ENCODE peak calls at places on chromosomes 2 and 18, in five cellular contexts. E is stomach, T is colonic mucosa, O is ovary, Q is lower lobe of right lung. Y is an unnamed sample. For H3K27me3, the result is how much of the 10 kb centered on the place peaks cover.

GRCh38 chr2:229375241-229375640 is 104.2 kb upstream of the PID1 start:
- DNase-seq in E (no peak), T (no peak), O (no peak), Q (no peak), Y (no peak)

GRCh38 chr2:28754321-28754720 is 2.7 kb downstream of the PPP1CB start:
- DNase-seq in E (no peak), T (no peak), O (no peak), Q (no peak), Y (no peak)

GRCh38 chr2:151156943-151157705 is 104.5 kb downstream of the RBM43 start:
- DNase-seq in E (no peak), T (no peak), O (no peak), Q (no peak), Y (no peak)

GRCh38 chr2:10139536-10139935 is 17.0 kb downstream of the RRM2 start:
- DNase-seq in E (no peak), T (no peak), O (no peak), Q (no peak), Y (no peak)

GRCh38 chr18:9629709-9630108 is 15.3 kb upstream of the PPP4R1 start:
- DNase-seq in E (no peak), T (no peak), O (no peak), Q (no peak), Y (no peak)

GRCh38 chr18:71431689-71432088 is 1112.5 kb downstream of the CBLN2 start:
- DNase-seq in E (no peak), T (no peak), O (no peak), Q (no peak), Y (no peak)

GRCh38 chr18:31487251-31488015 is 10.5 kb upstream of the DSG2 start:
- DNase-seq in E (no peak), T (no peak), O (peak), Q (no peak), Y (no peak)

GRCh38 chr2:60321816-60322215 is 231.6 kb downstream of the BCL11A start:
- DNase-seq in E (no peak), T (no peak), O (no peak), Q (no peak), Y (no peak)

GRCh38 chr2:96146151-96146880 is 1.1 kb upstream of the DUSP2 start:
- DNase-seq in E (peak), T (no peak), O (peak), Q (peak), Y (peak)

GRCh38 chr2:233473386-233473791 is 93.2 kb downstream of the USP40 start:
- DNase-seq in E (peak), T (peak), O (no peak), Q (no peak), Y (no peak)

GRCh38 chr18:3041857-3042256 is 28.9 kb upstream of the LPIN2 start:
- DNase-seq in E (no peak), T (no peak), O (no peak), Q (no peak), Y (no peak)

GRCh38 chr2:241000831-241001321 is 2.5 kb downstream of the SNED1 start:
- DNase-seq in E (peak), T (no peak), O (no peak), Q (peak), Y (peak)

GRCh38 chr2:44330801-44331200 is 30.5 kb downstream of the PREPL start:
- DNase-seq in E (no peak), T (no peak), O (no peak), Q (no peak), Y (no peak)

GRCh38 chr2:160719116-160719515 is 225.5 kb upstream of the RBMS1 start:
- DNase-seq in E (no peak), T (no peak), O (no peak), Q (no peak), Y (no peak)

GRCh38 chr2:197234792-197235191 is 75.8 kb downstream of the ANKRD44 start:
- DNase-seq in E (no peak), T (no peak), O (no peak), Q (no peak), Y (no peak)

GRCh38 chr2:4340536-4340935 is 637.2 kb downstream of the DCDC2C start:
- DNase-seq in E (no peak), T (no peak), O (no peak), Q (no peak), Y (no peak)

GRCh38 chr2:55148269-55148668 is 83.8 kb downstream of the CLHC1 start:
- DNase-seq in E (no peak), T (no peak), O (no peak), Q (no peak), Y (no peak)

GRCh38 chr2:25548587-25548986 is 124.8 kb downstream of the DTNB start:
- DNase-seq in E (no peak), T (no peak), O (no peak), Q (no peak), Y (no peak)

GRCh38 chr2:12227941-12228608 is 481.6 kb downstream of the LPIN1 start:
- DNase-seq in E (no peak), T (no peak), O (no peak), Q (no peak), Y (no peak)
- H3K27ac ChIP-seq in E (no peak), T (no peak), O (no peak), Q (no peak), Y (no peak)

GRCh38 chr18:6650756-6651155 is 78.8 kb upstream of the ARHGAP28 start:
- DNase-seq in E (no peak), T (no peak), O (no peak), Q (no peak), Y (no peak)
- TF ChIP-seq CTCF in E (no peak), T (no peak), O (no peak), Q (no peak), Y (no peak)

DNA sequence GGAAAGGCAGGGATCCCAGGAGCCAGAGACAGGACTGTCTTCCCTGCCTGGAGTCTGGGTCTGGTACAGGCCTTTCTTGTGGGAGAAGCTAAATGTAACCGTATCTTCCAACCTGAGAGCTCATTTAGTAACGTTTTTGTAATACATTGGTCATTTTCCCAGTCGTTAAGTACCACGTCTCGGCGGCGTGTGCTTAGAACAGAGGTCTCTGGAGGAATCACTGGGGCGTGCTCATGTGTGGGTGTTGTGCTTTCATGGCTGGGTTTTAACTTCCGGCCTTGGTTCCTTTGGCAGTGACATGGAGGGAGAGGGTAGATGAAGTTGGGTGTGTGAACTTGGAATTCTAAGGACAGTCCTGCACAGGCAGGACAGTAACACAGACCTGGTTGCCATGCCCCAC is 79.7 kb downstream of the NCK2 start:
- DNase-seq in E (no peak), T (no peak), O (no peak), Q (no peak), Y (no peak)
- H3K27me3 ChIP-seq in E (under half), T (under half), O (under half), Q (under half), Y (under half)

GRCh38 chr2:102801098-102801718 is 39.4 kb downstream of the TMEM182 start:
- DNase-seq in E (no peak), T (no peak), O (no peak), Q (no peak), Y (peak)
- H3K27ac ChIP-seq in E (no peak), T (no peak), O (no peak), Q (no peak), Y (peak)

GRCh38 chr2:104866883-104867350 is 13.0 kb downstream of the POU3F3 start:
- DNase-seq in E (no peak), T (no peak), O (no peak), Q (no peak), Y (no peak)
- TF ChIP-seq CTCF in E (no peak), T (no peak), O (no peak), Q (no peak), Y (no peak)

GRCh38 chr18:79853993-79854364 is 56.2 kb downstream of the KCNG2 start:
- DNase-seq in E (no peak), T (peak), O (no peak), Q (no peak), Y (no peak)

GRCh38 chr18:79857082-79857661 is 59.4 kb downstream of the KCNG2 start:
- DNase-seq in E (no peak), T (peak), O (no peak), Q (no peak), Y (no peak)

GRCh38 chr18:79856119-79857080 is 58.7 kb downstream of the KCNG2 start:
- DNase-seq in E (no peak), T (peak), O (no peak), Q (no peak), Y (no peak)

GRCh38 chr18:79853303-79853992 is 55.7 kb downstream of the KCNG2 start:
- DNase-seq in E (no peak), T (peak), O (no peak), Q (no peak), Y (no peak)

GRCh38 chr18:79855147-79855910 is 57.6 kb downstream of the KCNG2 start:
- DNase-seq in E (no peak), T (peak), O (no peak), Q (no peak), Y (no peak)
- H3K27me3 ChIP-seq in E (under half), T (under half), O (under half), Q (under half), Y (half or more)